ENCODE peak calls at places on chromosomes 12 and 14, in ten cellular contexts. One of them, this sample, is unnamed.

GRCh38 chr12:107165581-107165980 is 72.2 kb upstream of the CRY1 start:
- DNase-seq in heart right ventricle: no peak
- DNase-seq in T47D: no peak
- DNase-seq in fibroblast of lung: no peak
- DNase-seq in cardiac fibroblast: no peak
- DNase-seq in stimulated activated naive CD8-positive, alpha-beta T cell treated with anti-CD3 and anti-CD28 coated beads, Interleukin-15, Interleukin-2, amounts not matched to agents 100 U/mL and 50 U/mL, for 24 hours: no peak
- DNase-seq in EL: no peak
- DNase-seq in HFFc6: no peak
- DNase-seq in A549: no peak
- DNase-seq in choroid plexus epithelial cell: no peak
- DNase-seq in this sample: no peak

GRCh38 chr14:56659964-56660551 is 80.5 kb downstream of the TMEM260 start:
- DNase-seq in heart right ventricle: no peak
- DNase-seq in T47D: peak; percentile 39
- DNase-seq in fibroblast of lung: peak; percentile 44
- DNase-seq in cardiac fibroblast: peak; percentile 61
- DNase-seq in stimulated activated naive CD8-positive, alpha-beta T cell treated with anti-CD3 and anti-CD28 coated beads, Interleukin-15, Interleukin-2, amounts not matched to agents 100 U/mL and 50 U/mL, for 24 hours: no peak
- DNase-seq in EL: peak; percentile 32
- DNase-seq in HFFc6: peak; percentile 43
- DNase-seq in A549: peak; percentile 54
- DNase-seq in choroid plexus epithelial cell: peak; percentile 76
- DNase-seq in this sample: peak; percentile 37

GRCh38 chr14:104887623-104888488 is 22.8 kb downstream of the CEP170B start:
- DNase-seq in heart right ventricle: peak; percentile 3
- DNase-seq in T47D: no peak
- DNase-seq in fibroblast of lung: no peak
- DNase-seq in cardiac fibroblast: no peak
- DNase-seq in stimulated activated naive CD8-positive, alpha-beta T cell treated with anti-CD3 and anti-CD28 coated beads, Interleukin-15, Interleukin-2, amounts not matched to agents 100 U/mL and 50 U/mL, for 24 hours: peak; percentile 2
- DNase-seq in EL: no peak
- DNase-seq in HFFc6: no peak
- DNase-seq in A549: no peak
- DNase-seq in choroid plexus epithelial cell: no peak
- DNase-seq in this sample: no peak

GRCh38 chr14:68650403-68650994 is 142.4 kb downstream of the ZFP36L1 start:
- DNase-seq in heart right ventricle: no peak
- DNase-seq in T47D: no peak
- DNase-seq in fibroblast of lung: no peak
- DNase-seq in cardiac fibroblast: no peak
- DNase-seq in stimulated activated naive CD8-positive, alpha-beta T cell treated with anti-CD3 and anti-CD28 coated beads, Interleukin-15, Interleukin-2, amounts not matched to agents 100 U/mL and 50 U/mL, for 24 hours: no peak
- DNase-seq in EL: no peak
- DNase-seq in HFFc6: no peak
- DNase-seq in A549: no peak
- DNase-seq in choroid plexus epithelial cell: no peak
- DNase-seq in this sample: no peak

GRCh38 chr12:108905725-108906124 is 25.8 kb downstream of the DAO start:
- DNase-seq in heart right ventricle: no peak
- DNase-seq in T47D: no peak
- DNase-seq in fibroblast of lung: no peak
- DNase-seq in cardiac fibroblast: no peak
- DNase-seq in stimulated activated naive CD8-positive, alpha-beta T cell treated with anti-CD3 and anti-CD28 coated beads, Interleukin-15, Interleukin-2, amounts not matched to agents 100 U/mL and 50 U/mL, for 24 hours: no peak
- DNase-seq in EL: no peak
- DNase-seq in HFFc6: no peak
- DNase-seq in A549: no peak
- DNase-seq in choroid plexus epithelial cell: no peak
- DNase-seq in this sample: no peak

GRCh38 chr14:31110872-31111271 is 84.7 kb upstream of the STRN3 start:
- DNase-seq in heart right ventricle: no peak
- DNase-seq in T47D: no peak
- DNase-seq in fibroblast of lung: no peak
- DNase-seq in cardiac fibroblast: no peak
- DNase-seq in stimulated activated naive CD8-positive, alpha-beta T cell treated with anti-CD3 and anti-CD28 coated beads, Interleukin-15, Interleukin-2, amounts not matched to agents 100 U/mL and 50 U/mL, for 24 hours: no peak
- DNase-seq in EL: no peak
- DNase-seq in HFFc6: no peak
- DNase-seq in A549: no peak
- DNase-seq in choroid plexus epithelial cell: no peak
- DNase-seq in this sample: no peak

GRCh38 chr14:101788016-101788695 is 26.6 kb downstream of the PPP2R5C start:
- DNase-seq in heart right ventricle: no peak
- DNase-seq in T47D: no peak
- DNase-seq in fibroblast of lung: no peak
- DNase-seq in cardiac fibroblast: no peak
- DNase-seq in stimulated activated naive CD8-positive, alpha-beta T cell treated with anti-CD3 and anti-CD28 coated beads, Interleukin-15, Interleukin-2, amounts not matched to agents 100 U/mL and 50 U/mL, for 24 hours: no peak
- DNase-seq in EL: no peak
- DNase-seq in HFFc6: no peak
- DNase-seq in A549: no peak
- DNase-seq in choroid plexus epithelial cell: no peak
- DNase-seq in this sample: no peak

GRCh38 chr12:99959549-99960170 is 25.1 kb downstream of the ANKS1B start:
- DNase-seq in heart right ventricle: no peak
- DNase-seq in T47D: peak; percentile 64
- DNase-seq in fibroblast of lung: peak; percentile 11
- DNase-seq in cardiac fibroblast: peak; percentile 79
- DNase-seq in stimulated activated naive CD8-positive, alpha-beta T cell treated with anti-CD3 and anti-CD28 coated beads, Interleukin-15, Interleukin-2, amounts not matched to agents 100 U/mL and 50 U/mL, for 24 hours: no peak
- DNase-seq in EL: no peak
- DNase-seq in HFFc6: no peak
- DNase-seq in A549: peak; percentile 66
- DNase-seq in choroid plexus epithelial cell: peak; percentile 36
- DNase-seq in this sample: peak; percentile 47

GRCh38 chr14:95183532-95184412 is 26.4 kb upstream of the DICER1 start:
- DNase-seq in heart right ventricle: no peak
- DNase-seq in T47D: no peak
- DNase-seq in fibroblast of lung: peak; percentile 14
- DNase-seq in cardiac fibroblast: peak; percentile 66
- DNase-seq in stimulated activated naive CD8-positive, alpha-beta T cell treated with anti-CD3 and anti-CD28 coated beads, Interleukin-15, Interleukin-2, amounts not matched to agents 100 U/mL and 50 U/mL, for 24 hours: no peak
- DNase-seq in EL: no peak
- DNase-seq in HFFc6: no peak
- DNase-seq in A549: no peak
- DNase-seq in choroid plexus epithelial cell: peak; percentile 54
- DNase-seq in this sample: no peak